ENCODE peak calls at places on chromosomes 2 and 18, in ten cellular contexts. One of them, this sample, is unnamed.

GRCh38 chr2:23533014-23533730 is 148.2 kb downstream of the KLHL29 start:
- DNase-seq in T-helper 1 cell: no peak
- DNase-seq in activated T-helper 1 cell treated with anti-CD3 and anti-CD28 coated beads, Interleukin-12 subunit alpha, Interleukin-12 subunit beta, Interleukin-2, Interleukin-4 antibody, amounts not matched to agents 30 ng/mL and 10 ng/mL and 1 ng/mL, durations not matched to agents 14 hours and 24 hours and 36 hours: no peak
- DNase-seq in transverse colon: no peak
- DNase-seq in NT2/D1: peak; percentile 28
- DNase-seq in Daoy: no peak
- DNase-seq in occipital lobe: no peak
- DNase-seq in NCI-H1417: peak; percentile 56
- DNase-seq in NCI-H2029: no peak
- DNase-seq in H7: peak; percentile 76
- DNase-seq in this sample: no peak

GRCh38 chr2:112229365-112229764 is 25.5 kb downstream of the ZC3H8 start:
- DNase-seq in transverse colon: no peak
- DNase-seq in NCI-H1417: peak; percentile 11
- DNase-seq in Daoy: no peak
- DNase-seq in occipital lobe: no peak
- DNase-seq in NT2/D1: no peak
- DNase-seq in T-helper 1 cell: no peak
- DNase-seq in NCI-H2029: no peak
- DNase-seq in activated T-helper 1 cell treated with anti-CD3 and anti-CD28 coated beads, Interleukin-12 subunit alpha, Interleukin-12 subunit beta, Interleukin-2, Interleukin-4 antibody, amounts not matched to agents 30 ng/mL and 10 ng/mL and 1 ng/mL, durations not matched to agents 14 hours and 24 hours and 36 hours: no peak
- DNase-seq in H7: no peak
- DNase-seq in this sample: no peak

GRCh38 chr2:220855296-220855695 is 716.8 kb downstream of the EPHA4 start:
- DNase-seq in transverse colon: no peak
- DNase-seq in occipital lobe: no peak
- DNase-seq in NT2/D1: no peak
- DNase-seq in T-helper 1 cell: no peak
- DNase-seq in NCI-H2029: no peak
- DNase-seq in Daoy: no peak
- DNase-seq in activated T-helper 1 cell treated with anti-CD3 and anti-CD28 coated beads, Interleukin-12 subunit alpha, Interleukin-12 subunit beta, Interleukin-2, Interleukin-4 antibody, amounts not matched to agents 30 ng/mL and 10 ng/mL and 1 ng/mL, durations not matched to agents 14 hours and 24 hours and 36 hours: no peak
- DNase-seq in H7: no peak
- DNase-seq in NCI-H1417: no peak
- DNase-seq in this sample: no peak

GRCh38 chr18:45688834-45689233 is 35.1 kb upstream of the SLC14A1 start:
- DNase-seq in Daoy: peak; percentile 12
- DNase-seq in H7: no peak
- DNase-seq in NT2/D1: no peak
- DNase-seq in T-helper 1 cell: peak; percentile 36
- DNase-seq in occipital lobe: no peak
- DNase-seq in transverse colon: peak; percentile 44
- DNase-seq in NCI-H1417: peak; percentile 18
- DNase-seq in activated T-helper 1 cell treated with anti-CD3 and anti-CD28 coated beads, Interleukin-12 subunit alpha, Interleukin-12 subunit beta, Interleukin-2, Interleukin-4 antibody, amounts not matched to agents 30 ng/mL and 10 ng/mL and 1 ng/mL, durations not matched to agents 14 hours and 24 hours and 36 hours: no peak
- DNase-seq in NCI-H2029: no peak
- DNase-seq in this sample: no peak

GRCh38 chr2:7703523-7704144 is 786.4 kb downstream of the RNF144A start:
- DNase-seq in T-helper 1 cell: no peak
- DNase-seq in H7: peak; percentile 72
- DNase-seq in Daoy: no peak
- DNase-seq in transverse colon: no peak
- DNase-seq in NT2/D1: peak; percentile 47
- DNase-seq in occipital lobe: no peak
- DNase-seq in NCI-H1417: peak; percentile 85
- DNase-seq in activated T-helper 1 cell treated with anti-CD3 and anti-CD28 coated beads, Interleukin-12 subunit alpha, Interleukin-12 subunit beta, Interleukin-2, Interleukin-4 antibody, amounts not matched to agents 30 ng/mL and 10 ng/mL and 1 ng/mL, durations not matched to agents 14 hours and 24 hours and 36 hours: no peak
- DNase-seq in NCI-H2029: peak; percentile 11
- DNase-seq in this sample: peak; percentile 78

GRCh38 chr2:172972005-172972619 is 103.5 kb upstream of the MAP3K20 start:
- DNase-seq in activated T-helper 1 cell treated with anti-CD3 and anti-CD28 coated beads, Interleukin-12 subunit alpha, Interleukin-12 subunit beta, Interleukin-2, Interleukin-4 antibody, amounts not matched to agents 30 ng/mL and 10 ng/mL and 1 ng/mL, durations not matched to agents 14 hours and 24 hours and 36 hours: no peak
- DNase-seq in Daoy: peak; percentile 46
- DNase-seq in occipital lobe: no peak
- DNase-seq in transverse colon: peak; percentile 47
- DNase-seq in T-helper 1 cell: peak; percentile 3
- DNase-seq in NCI-H1417: no peak
- DNase-seq in H7: peak; percentile 76
- DNase-seq in NT2/D1: peak; percentile 33
- DNase-seq in NCI-H2029: no peak
- DNase-seq in this sample: no peak

GRCh38 chr2:85511008-85511895 is 27.7 kb upstream of the MAT2A start:
- DNase-seq in Daoy: no peak
- DNase-seq in transverse colon: no peak
- DNase-seq in NT2/D1: no peak
- DNase-seq in NCI-H2029: no peak
- DNase-seq in H7: no peak
- DNase-seq in occipital lobe: no peak
- DNase-seq in T-helper 1 cell: no peak
- DNase-seq in activated T-helper 1 cell treated with anti-CD3 and anti-CD28 coated beads, Interleukin-12 subunit alpha, Interleukin-12 subunit beta, Interleukin-2, Interleukin-4 antibody, amounts not matched to agents 30 ng/mL and 10 ng/mL and 1 ng/mL, durations not matched to agents 14 hours and 24 hours and 36 hours: no peak
- DNase-seq in NCI-H1417: no peak
- DNase-seq in this sample: no peak

GRCh38 chr2:3504741-3505140 is 14.6 kb downstream of the ADI1 start:
- DNase-seq in H7: no peak
- DNase-seq in NCI-H1417: peak; percentile 48
- DNase-seq in activated T-helper 1 cell treated with anti-CD3 and anti-CD28 coated beads, Interleukin-12 subunit alpha, Interleukin-12 subunit beta, Interleukin-2, Interleukin-4 antibody, amounts not matched to agents 30 ng/mL and 10 ng/mL and 1 ng/mL, durations not matched to agents 14 hours and 24 hours and 36 hours: no peak
- DNase-seq in occipital lobe: no peak
- DNase-seq in T-helper 1 cell: no peak
- DNase-seq in transverse colon: no peak
- DNase-seq in NT2/D1: no peak
- DNase-seq in Daoy: no peak
- DNase-seq in NCI-H2029: peak; percentile 72
- DNase-seq in this sample: peak; percentile 97

GRCh38 chr2:208142925-208143799 is 2.8 kb downstream of the CRYGB start:
- DNase-seq in occipital lobe: no peak
- DNase-seq in transverse colon: no peak
- DNase-seq in H7: no peak
- DNase-seq in Daoy: no peak
- DNase-seq in activated T-helper 1 cell treated with anti-CD3 and anti-CD28 coated beads, Interleukin-12 subunit alpha, Interleukin-12 subunit beta, Interleukin-2, Interleukin-4 antibody, amounts not matched to agents 30 ng/mL and 10 ng/mL and 1 ng/mL, durations not matched to agents 14 hours and 24 hours and 36 hours: no peak
- DNase-seq in NT2/D1: no peak
- DNase-seq in T-helper 1 cell: no peak
- DNase-seq in NCI-H1417: peak; percentile 81
- DNase-seq in NCI-H2029: peak; percentile 37
- DNase-seq in this sample: no peak

GRCh38 chr2:126976721-126977328 is 78.1 kb downstream of the TEX51 start:
- DNase-seq in occipital lobe: no peak
- DNase-seq in NCI-H1417: no peak
- DNase-seq in activated T-helper 1 cell treated with anti-CD3 and anti-CD28 coated beads, Interleukin-12 subunit alpha, Interleukin-12 subunit beta, Interleukin-2, Interleukin-4 antibody, amounts not matched to agents 30 ng/mL and 10 ng/mL and 1 ng/mL, durations not matched to agents 14 hours and 24 hours and 36 hours: no peak
- DNase-seq in transverse colon: no peak
- DNase-seq in H7: peak; percentile 67
- DNase-seq in NCI-H2029: no peak
- DNase-seq in Daoy: no peak
- DNase-seq in T-helper 1 cell: no peak
- DNase-seq in NT2/D1: no peak
- DNase-seq in this sample: no peak

GRCh38 chr2:149595069-149595963 is 7.7 kb upstream of the MMADHC start:
- DNase-seq in activated T-helper 1 cell treated with anti-CD3 and anti-CD28 coated beads, Interleukin-12 subunit alpha, Interleukin-12 subunit beta, Interleukin-2, Interleukin-4 antibody, amounts not matched to agents 30 ng/mL and 10 ng/mL and 1 ng/mL, durations not matched to agents 14 hours and 24 hours and 36 hours: no peak
- DNase-seq in occipital lobe: no peak
- DNase-seq in T-helper 1 cell: no peak
- DNase-seq in Daoy: no peak
- DNase-seq in NCI-H2029: no peak
- DNase-seq in H7: no peak
- DNase-seq in NCI-H1417: peak; percentile 29
- DNase-seq in NT2/D1: no peak
- DNase-seq in transverse colon: no peak
- DNase-seq in this sample: no peak

GRCh38 chr18:35410561-35410960 is 33.4 kb upstream of the ZNF396 start:
- DNase-seq in H7: no peak
- DNase-seq in NCI-H2029: no peak
- DNase-seq in Daoy: no peak
- DNase-seq in NCI-H1417: no peak
- DNase-seq in transverse colon: no peak
- DNase-seq in T-helper 1 cell: no peak
- DNase-seq in NT2/D1: no peak
- DNase-seq in occipital lobe: no peak
- DNase-seq in activated T-helper 1 cell treated with anti-CD3 and anti-CD28 coated beads, Interleukin-12 subunit alpha, Interleukin-12 subunit beta, Interleukin-2, Interleukin-4 antibody, amounts not matched to agents 30 ng/mL and 10 ng/mL and 1 ng/mL, durations not matched to agents 14 hours and 24 hours and 36 hours: no peak
- DNase-seq in this sample: no peak

GRCh38 chr2:238433941-238434845 is 7.5 kb downstream of the ASB1 start:
- DNase-seq in NCI-H1417: no peak
- DNase-seq in NT2/D1: no peak
- DNase-seq in H7: no peak
- DNase-seq in occipital lobe: no peak
- DNase-seq in Daoy: peak; percentile 34
- DNase-seq in transverse colon: no peak
- DNase-seq in T-helper 1 cell: no peak
- DNase-seq in NCI-H2029: no peak
- DNase-seq in activated T-helper 1 cell treated with anti-CD3 and anti-CD28 coated beads, Interleukin-12 subunit alpha, Interleukin-12 subunit beta, Interleukin-2, Interleukin-4 antibody, amounts not matched to agents 30 ng/mL and 10 ng/mL and 1 ng/mL, durations not matched to agents 14 hours and 24 hours and 36 hours: no peak
- DNase-seq in this sample: no peak

GRCh38 chr2:173226899-173227692 is 127.6 kb upstream of the CDCA7 start:
- DNase-seq in occipital lobe: no peak
- DNase-seq in Daoy: no peak
- DNase-seq in NT2/D1: no peak
- DNase-seq in activated T-helper 1 cell treated with anti-CD3 and anti-CD28 coated beads, Interleukin-12 subunit alpha, Interleukin-12 subunit beta, Interleukin-2, Interleukin-4 antibody, amounts not matched to agents 30 ng/mL and 10 ng/mL and 1 ng/mL, durations not matched to agents 14 hours and 24 hours and 36 hours: no peak
- DNase-seq in T-helper 1 cell: no peak
- DNase-seq in H7: no peak
- DNase-seq in NCI-H1417: no peak
- DNase-seq in NCI-H2029: no peak
- DNase-seq in transverse colon: no peak
- DNase-seq in this sample: peak; percentile 4

GRCh38 chr18:48804856-48805610 is 145.7 kb downstream of the SMAD7 start:
- DNase-seq in NCI-H2029: no peak
- DNase-seq in Daoy: no peak
- DNase-seq in transverse colon: peak; percentile 5
- DNase-seq in NCI-H1417: no peak
- DNase-seq in activated T-helper 1 cell treated with anti-CD3 and anti-CD28 coated beads, Interleukin-12 subunit alpha, Interleukin-12 subunit beta, Interleukin-2, Interleukin-4 antibody, amounts not matched to agents 30 ng/mL and 10 ng/mL and 1 ng/mL, durations not matched to agents 14 hours and 24 hours and 36 hours: no peak
- DNase-seq in NT2/D1: no peak
- DNase-seq in occipital lobe: no peak
- DNase-seq in H7: no peak
- DNase-seq in T-helper 1 cell: no peak
- DNase-seq in this sample: no peak

This sample was measured in NCI-H774.